ENCODE peak calls at places on chromosome 4, in four cellular contexts. C, X, L and I are unnamed samples.

GRCh38 chr4:98383431-98384106 is 122.4 kb downstream of the RAP1GDS1 start:
- DNase-seq in X (no peak), L (no peak), C (no peak), I (no peak)

GRCh38 chr4:6655924-6656323 is 15.4 kb downstream of the MRFAP1 start:
- DNase-seq in C (peak), X (no peak), L (no peak), I (no peak)

GRCh38 chr4:145041378-145041777 is 56.6 kb downstream of the ANAPC10 start:
- DNase-seq in C (no peak), X (no peak), L (no peak), I (no peak)

GRCh38 chr4:91681544-91681943 is 622.2 kb upstream of the GRID2 start:
- DNase-seq in L (no peak), X (no peak), C (no peak), I (no peak)

GRCh38 chr4:86235549-86235948 is 124.3 kb downstream of the MAPK10 start:
- DNase-seq in C (no peak), X (no peak), L (no peak), I (no peak)

GRCh38 chr4:16707874-16708273 is 190.6 kb downstream of the LDB2 start:
- DNase-seq in C (no peak), L (no peak), X (no peak), I (no peak)

GRCh38 chr4:2352729-2353221 is 65.7 kb downstream of the ZFYVE28 start:
- DNase-seq in C (peak), X (no peak), L (no peak), I (no peak)

GRCh38 chr4:9861561-9861960 is 80.1 kb downstream of the DRD5 start:
- DNase-seq in C (no peak), X (no peak), L (no peak), I (no peak)

GRCh38 chr4:169315530-169316306 is 45.0 kb upstream of the SH3RF1 start:
- DNase-seq in X (no peak), L (no peak), C (no peak), I (no peak)

GRCh38 chr4:130712038-130712437 is 1616.1 kb downstream of the C4orf33 start:
- DNase-seq in L (no peak), C (no peak), X (no peak), I (no peak)

GRCh38 chr4:154911097-154911496 is 130.0 kb downstream of the RBM46 start:
- DNase-seq in C (no peak), L (no peak), X (no peak), I (no peak)

GRCh38 chr4:142160509-142160908 is 524.1 kb downstream of the IL15 start:
- DNase-seq in C (no peak), L (no peak), X (no peak), I (no peak)

GRCh38 chr4:76308548-76308947 is 2.0 kb downstream of the STBD1 start:
- DNase-seq in L (no peak), X (peak), C (no peak), I (no peak)

GRCh38 chr4:153428816-153429592 is 37.2 kb upstream of the TMEM131L start:
- DNase-seq in X (no peak), L (no peak), C (no peak), I (no peak)

GRCh38 chr4:145861331-145862318 is 77.0 kb downstream of the ZNF827 start:
- DNase-seq in X (peak), C (no peak), L (no peak), I (no peak)

GRCh38 chr4:1200425-1201035 is 28.1 kb upstream of the SPON2 start:
- DNase-seq in X (peak), C (peak), L (peak), I (peak)
- H3K4me3 ChIP-seq in X (no peak), C (peak), L (peak), I (peak)

DNA sequence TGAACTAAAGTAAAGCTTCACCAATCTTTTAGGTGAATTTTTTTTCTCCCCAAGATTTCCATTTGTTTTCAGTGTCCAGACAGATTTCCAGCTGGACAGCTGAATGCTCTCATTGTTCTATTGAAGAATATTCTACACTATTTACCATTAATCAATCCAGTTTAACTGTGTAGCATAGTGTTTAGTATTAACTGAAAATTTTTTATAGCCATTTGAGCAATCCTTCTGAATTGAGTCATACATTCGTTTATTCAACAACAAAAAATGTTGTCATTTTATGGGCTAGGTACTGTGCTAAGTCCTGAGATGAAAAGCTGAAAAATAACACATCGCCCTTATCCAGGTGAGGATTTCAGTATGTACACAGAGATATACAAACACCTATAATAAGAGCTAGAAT is 223.3 kb downstream of the COL25A1 start:
- DNase-seq in L (no peak), C (no peak), X (no peak), I (no peak)
- H3K27ac ChIP-seq in L (no peak), C (peak), X (no peak), I (no peak)

GRCh38 chr4:119040711-119041185 is 94.9 kb upstream of the MYOZ2 start:
- DNase-seq in X (no peak), L (no peak), C (no peak), I (no peak)
- H3K4me3 ChIP-seq in X (no peak), L (no peak), C (no peak), I (no peak)

DNA sequence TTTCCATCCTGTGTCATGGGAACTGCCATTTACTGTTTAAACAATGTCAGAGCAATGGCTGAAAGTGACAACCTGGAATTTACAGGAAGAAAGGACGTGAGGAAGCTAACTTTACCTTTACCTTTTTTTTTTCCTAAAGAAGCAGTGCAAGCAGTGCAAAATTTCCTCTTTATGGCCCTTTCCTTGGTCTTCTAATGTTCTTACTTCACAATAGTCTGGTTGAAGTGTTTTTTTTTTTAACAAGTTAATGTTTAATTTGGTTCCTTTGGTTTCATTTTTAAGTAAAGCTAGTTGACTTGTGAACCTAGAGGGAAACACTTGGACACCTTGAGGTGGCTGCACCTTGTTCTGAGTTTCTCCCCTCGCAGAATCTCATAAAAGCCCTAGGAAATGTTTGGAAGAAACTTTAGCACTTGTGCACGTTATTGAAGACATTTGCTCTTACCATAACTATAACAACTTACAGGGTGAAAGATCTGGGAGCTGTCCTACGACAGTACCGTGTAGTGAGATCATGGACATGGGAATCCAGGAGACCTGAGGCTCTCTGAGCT is 1.8 kb downstream of the SGMS2 start:
- DNase-seq in X (peak), L (no peak), C (no peak), I (no peak)
- H3K27ac ChIP-seq in X (peak), L (no peak), C (peak), I (no peak)